ENCODE peak calls at places on chromosomes 11 and 22, in eight cellular contexts. H is stimulated activated CD4-positive, alpha-beta T cell treated with anti-CD3 and anti-CD28 coated beads, Interleukin-4, amount 100 ng/mL, for 4 hours; Y is T-cell; A is hypothalamus; V is naive thymus-derived CD8-positive, alpha-beta T cell; S is activated gamma-delta T cell treated with Interleukin-2 at 50 U/mL for 16 hours; M is stimulated activated CD8-positive, alpha-beta memory T cell treated with anti-CD3 and anti-CD28 coated beads, Interleukin-2, amount 100 ng/mL, for 1 hour; I is GM23338. W is an unnamed sample.
A peak's percentile ranks its signal among the peaks of the same experiment; 100 is the strongest.

GRCh38 chr11:61814958-61815789 is 1.6 kb downstream of the FADS1 start:
- DNase-seq in S (no peak), Y (no peak), M (no peak), V (no peak), H (peak; percentile 13), I (peak; percentile 97), A (peak; percentile 93), W (peak; percentile 54)

GRCh38 chr22:31085493-31085824 is 4.3 kb downstream of the SMTN start:
- DNase-seq in I (peak; percentile 74), V (no peak), M (no peak), H (no peak), S (no peak), A (no peak), Y (no peak), W (no peak)

GRCh38 chr22:17916226-17916889 is 108.0 kb downstream of the MICAL3 start:
- DNase-seq in Y (no peak), S (no peak), I (no peak), V (no peak), M (no peak), H (no peak), A (no peak), W (no peak)

GRCh38 chr11:92941676-92942571 is 27.5 kb upstream of the MTNR1B start:
- DNase-seq in A (no peak), V (no peak), H (no peak), Y (no peak), I (peak; percentile 70), S (no peak), M (no peak), W (no peak)

GRCh38 chr11:6979365-6979764 is 40.8 kb downstream of the ZNF214 start:
- DNase-seq in H (no peak), A (no peak), Y (no peak), I (no peak), V (no peak), M (no peak), S (no peak), W (no peak)

GRCh38 chr11:73963861-73964260 is 13.0 kb downstream of the DNAJB13 start:
- DNase-seq in H (no peak), S (no peak), I (no peak), Y (no peak), M (no peak), A (no peak), V (no peak), W (no peak)

GRCh38 chr22:30444632-30445437 is 19.3 kb downstream of the MTFP1 start:
- DNase-seq in V (peak; percentile 65), M (no peak), S (peak; percentile 25), H (peak; percentile 28), A (peak; percentile 6), I (peak; percentile 89), Y (peak; percentile 41), W (peak; percentile 44)

GRCh38 chr22:38901111-38901641 is 29.2 kb upstream of the CBX6 start:
- DNase-seq in M (no peak), S (no peak), I (no peak), A (no peak), Y (no peak), V (no peak), H (no peak), W (no peak)

GRCh38 chr11:12019337-12019736 is 10.9 kb upstream of the DKK3 start:
- DNase-seq in Y (no peak), S (no peak), I (no peak), V (no peak), M (no peak), H (no peak), A (no peak), W (no peak)

GRCh38 chr22:19387575-19387974 is 44.0 kb downstream of the HIRA start:
- DNase-seq in H (no peak), I (no peak), A (no peak), S (no peak), V (no peak), M (no peak), Y (no peak), W (no peak)

GRCh38 chr11:21495879-21496278 is 697.0 kb upstream of the ANO5 start:
- DNase-seq in H (no peak), Y (no peak), V (no peak), I (no peak), S (no peak), A (no peak), M (no peak), W (no peak)

GRCh38 chr22:24207264-24208011 is 26.2 kb downstream of the SUSD2 start:
- DNase-seq in I (no peak), M (no peak), H (no peak), V (no peak), A (no peak), Y (no peak), S (no peak), W (no peak)